ENCODE peak calls at places on chromosomes 3 and 15, in six cellular contexts. N is HuH-7; Y is ELF-1; S is hypothalamus; V is NCI-H510A treated with DMSO at 0.1 percent for 48 hours; D is activated CD4-positive, CD25-positive, alpha-beta regulatory T cell. U is an unnamed sample.

GRCh38 chr3:169998668-169999131 is 32.1 kb downstream of the SEC62 start:
- DNase-seq in N (no peak), Y (no peak), S (no peak), V (no peak), D (no peak), U (no peak)

GRCh38 chr3:65995030-65995429 is 43.7 kb downstream of the MAGI1 start:
- DNase-seq in N (no peak), Y (no peak), S (no peak), V (no peak), D (no peak), U (no peak)

GRCh38 chr15:93171476-93171875 is 82.5 kb upstream of the RGMA start:
- DNase-seq in N (no peak), Y (no peak), S (no peak), V (no peak), D (no peak), U (no peak)

GRCh38 chr3:169304716-169305115 is 358.8 kb downstream of the MECOM start:
- DNase-seq in N (no peak), Y (no peak), S (no peak), V (no peak), D (no peak), U (no peak)

GRCh38 chr3:137948400-137949072 is 61.4 kb upstream of the CLDN18 start:
- DNase-seq in N (no peak), Y (peak), S (no peak), V (no peak), D (no peak), U (no peak)

GRCh38 chr3:11212301-11212613 is 58.0 kb downstream of the HRH1 start:
- DNase-seq in N (no peak), Y (no peak), S (no peak), V (no peak), D (no peak), U (no peak)

GRCh38 chr3:159779883-159780282 is 208.8 kb upstream of the IL12A start:
- DNase-seq in N (no peak), Y (no peak), S (no peak), V (no peak), D (no peak), U (no peak)

GRCh38 chr15:28974142-28974541 is 88.4 kb downstream of the APBA2 start:
- DNase-seq in N (no peak), Y (no peak), S (no peak), V (no peak), D (no peak), U (no peak)

GRCh38 chr15:39344662-39345141 is 236.2 kb upstream of the THBS1 start:
- DNase-seq in N (no peak), Y (no peak), S (no peak), V (no peak), D (no peak), U (no peak)

GRCh38 chr3:96331341-96331740 is 483.1 kb upstream of the EPHA6 start:
- DNase-seq in N (no peak), Y (no peak), S (no peak), V (no peak), D (no peak), U (no peak)

GRCh38 chr3:129620828-129621605 is 14.5 kb upstream of the PLXND1 start:
- DNase-seq in N (no peak), Y (no peak), S (no peak), V (no peak), D (no peak), U (no peak)

GRCh38 chr15:51077565-51078153 is 17.0 kb downstream of the TNFAIP8L3 start:
- DNase-seq in N (no peak), Y (peak), S (no peak), V (no peak), D (no peak), U (peak)

GRCh38 chr3:86968224-86968932 is 22.6 kb downstream of the VGLL3 start:
- DNase-seq in N (no peak), Y (no peak), S (no peak), V (no peak), D (no peak), U (no peak)

GRCh38 chr3:2098398-2099027 is at the start of gene CNTN4:
- DNase-seq in N (peak), Y (peak), S (no peak), V (peak), D (no peak), U (peak)

GRCh38 chr3:19866751-19867347 is 67.2 kb downstream of the EFHB start:
- DNase-seq in N (peak), Y (peak), S (no peak), V (peak), D (no peak), U (no peak)

GRCh38 chr3:108552267-108553159 is 36.7 kb downstream of the CIP2A start:
- DNase-seq in N (no peak), Y (no peak), S (no peak), V (peak), D (no peak), U (peak)

GRCh38 chr3:99366663-99367429 is 271.5 kb upstream of the COL8A1 start:
- DNase-seq in N (no peak), Y (peak), S (no peak), V (no peak), D (no peak), U (no peak)

GRCh38 chr15:62173215-62173614 is 8.1 kb upstream of the C2CD4B start:
- DNase-seq in N (no peak), Y (no peak), S (no peak), V (no peak), D (no peak), U (no peak)

GRCh38 chr3:54954019-54954418 is 26.2 kb upstream of the LRTM1 start:
- DNase-seq in N (no peak), Y (peak), S (no peak), V (no peak), D (no peak), U (no peak)

GRCh38 chr15:70195808-70196304 is 98.1 kb upstream of the TLE3 start:
- DNase-seq in N (peak), Y (no peak), S (no peak), V (no peak), D (no peak), U (peak)

GRCh38 chr15:63473999-63474809 is 30.2 kb upstream of the USP3 start:
- DNase-seq in N (peak), Y (peak), S (no peak), V (peak), D (no peak), U (no peak)

GRCh38 chr15:38084289-38084688 is 149.8 kb downstream of the TMCO5A start:
- DNase-seq in N (no peak), Y (no peak), S (no peak), V (no peak), D (no peak), U (no peak)

GRCh38 chr3:18122264-18122663 is 302.9 kb downstream of the SATB1 start:
- DNase-seq in N (no peak), Y (no peak), S (no peak), V (no peak), D (no peak), U (no peak)

GRCh38 chr3:172550347-172550943 is 27.2 kb upstream of the TNFSF10 start:
- DNase-seq in N (no peak), Y (no peak), S (no peak), V (no peak), D (peak), U (no peak)

GRCh38 chr3:116020495-116020894 is 397.2 kb downstream of the GAP43 start:
- DNase-seq in N (no peak), Y (no peak), S (no peak), V (no peak), D (no peak), U (no peak)

GRCh38 chr3:127286571-127287140 is 1.2 kb downstream of the PRR20G start:
- DNase-seq in N (no peak), Y (no peak), S (no peak), V (no peak), D (no peak), U (no peak)

GRCh38 chr3:13878711-13879101 is 1.2 kb downstream of the WNT7A start:
- DNase-seq in N (no peak), Y (peak), S (no peak), V (no peak), D (no peak), U (no peak)

GRCh38 chr3:69558912-69559311 is 173.0 kb upstream of the FRMD4B start:
- DNase-seq in N (no peak), Y (no peak), S (no peak), V (no peak), D (no peak), U (peak)

GRCh38 chr3:151795276-151795675 is 18.6 kb upstream of the AADAC start:
- DNase-seq in N (no peak), Y (no peak), S (no peak), V (no peak), D (no peak), U (no peak)

GRCh38 chr15:72722071-72722696 is 36.2 kb downstream of the BBS4 start:
- DNase-seq in N (peak), Y (peak), S (no peak), V (peak), D (peak), U (peak)

GRCh38 chr15:49387471-49387870 is 35.6 kb upstream of the FGF7 start:
- DNase-seq in N (no peak), Y (no peak), S (no peak), V (no peak), D (no peak), U (no peak)

GRCh38 chr15:67201136-67201535 is 53.3 kb downstream of the AAGAB start:
- DNase-seq in N (no peak), Y (no peak), S (no peak), V (no peak), D (no peak), U (no peak)

GRCh38 chr3:106083207-106083606 is 214.4 kb upstream of the CBLB start:
- DNase-seq in N (no peak), Y (no peak), S (no peak), V (no peak), D (no peak), U (no peak)

GRCh38 chr3:49654955-49655556 is 19.1 kb upstream of the APEH start:
- DNase-seq in N (no peak), Y (no peak), S (no peak), V (peak), D (no peak), U (no peak)

GRCh38 chr3:49868951-49869454 is 703 bp downstream of the CAMKV start:
- DNase-seq in N (no peak), Y (peak), S (no peak), V (no peak), D (no peak), U (no peak)

GRCh38 chr3:57228734-57229505 is 1.4 kb downstream of the APPL1 start:
- DNase-seq in N (no peak), Y (no peak), S (no peak), V (no peak), D (no peak), U (no peak)

GRCh38 chr3:61875488-61875887 is 314.1 kb downstream of the PTPRG start:
- DNase-seq in N (no peak), Y (no peak), S (no peak), V (no peak), D (no peak), U (no peak)

GRCh38 chr15:82709081-82709420 is 624 bp downstream of the AP3B2 start:
- DNase-seq in N (no peak), Y (peak), S (no peak), V (no peak), D (no peak), U (no peak)